ENCODE peak calls at places on chromosome 18, in eight cellular contexts. One of them, this sample, is unnamed.

GRCh38 chr18:63316612-63317555 is 2.7 kb downstream of the BCL2 start:
- DNase-seq in HepG2: no peak
- DNase-seq in NAMALWA: peak; percentile 17
- DNase-seq in fibroblast of pulmonary artery: no peak
- DNase-seq in natural killer cell treated with Interleukin-12 subunit alpha and Interleukin-12 subunit beta and Interleukin-15 and Interleukin-18, amount 100 ng/mL, for 72 hours: no peak
- DNase-seq in stimulated activated CD8-positive, alpha-beta memory T cell treated with anti-CD3 and anti-CD28 coated beads, Interleukin-12 subunit alpha, Interleukin-12 subunit beta, amount 100 ng/mL, for 4 hours: no peak
- DNase-seq in D341Med: no peak
- DNase-seq in RWPE1: no peak
- DNase-seq in this sample: no peak

GRCh38 chr18:71398530-71398929 is 1109.7 kb downstream of the SOCS6 start:
- DNase-seq in HepG2: peak; percentile 1
- DNase-seq in NAMALWA: peak; percentile 22
- DNase-seq in fibroblast of pulmonary artery: peak; percentile 56
- DNase-seq in natural killer cell treated with Interleukin-12 subunit alpha and Interleukin-12 subunit beta and Interleukin-15 and Interleukin-18, amount 100 ng/mL, for 72 hours: no peak
- DNase-seq in stimulated activated CD8-positive, alpha-beta memory T cell treated with anti-CD3 and anti-CD28 coated beads, Interleukin-12 subunit alpha, Interleukin-12 subunit beta, amount 100 ng/mL, for 4 hours: no peak
- DNase-seq in D341Med: no peak
- DNase-seq in RWPE1: no peak
- DNase-seq in this sample: no peak

GRCh38 chr18:67417864-67418523 is 98.5 kb downstream of the DSEL start:
- DNase-seq in HepG2: peak; percentile 23
- DNase-seq in NAMALWA: peak; percentile 22
- DNase-seq in fibroblast of pulmonary artery: peak; percentile 46
- DNase-seq in natural killer cell treated with Interleukin-12 subunit alpha and Interleukin-12 subunit beta and Interleukin-15 and Interleukin-18, amount 100 ng/mL, for 72 hours: no peak
- DNase-seq in stimulated activated CD8-positive, alpha-beta memory T cell treated with anti-CD3 and anti-CD28 coated beads, Interleukin-12 subunit alpha, Interleukin-12 subunit beta, amount 100 ng/mL, for 4 hours: no peak
- DNase-seq in D341Med: no peak
- DNase-seq in RWPE1: peak; percentile 5
- DNase-seq in this sample: peak; percentile 55

GRCh38 chr18:13623871-13624270 is 102.5 kb downstream of the FAM210A start:
- DNase-seq in HepG2: no peak
- DNase-seq in NAMALWA: no peak
- DNase-seq in fibroblast of pulmonary artery: no peak
- DNase-seq in natural killer cell treated with Interleukin-12 subunit alpha and Interleukin-12 subunit beta and Interleukin-15 and Interleukin-18, amount 100 ng/mL, for 72 hours: no peak
- DNase-seq in stimulated activated CD8-positive, alpha-beta memory T cell treated with anti-CD3 and anti-CD28 coated beads, Interleukin-12 subunit alpha, Interleukin-12 subunit beta, amount 100 ng/mL, for 4 hours: no peak
- DNase-seq in D341Med: no peak
- DNase-seq in RWPE1: no peak
- DNase-seq in this sample: no peak

GRCh38 chr18:79552140-79552631 is 127.4 kb upstream of the CTDP1 start:
- DNase-seq in HepG2: no peak
- DNase-seq in NAMALWA: no peak
- DNase-seq in fibroblast of pulmonary artery: no peak
- DNase-seq in natural killer cell treated with Interleukin-12 subunit alpha and Interleukin-12 subunit beta and Interleukin-15 and Interleukin-18, amount 100 ng/mL, for 72 hours: peak; percentile 40
- DNase-seq in stimulated activated CD8-positive, alpha-beta memory T cell treated with anti-CD3 and anti-CD28 coated beads, Interleukin-12 subunit alpha, Interleukin-12 subunit beta, amount 100 ng/mL, for 4 hours: no peak
- DNase-seq in D341Med: no peak
- DNase-seq in RWPE1: no peak
- DNase-seq in this sample: no peak

GRCh38 chr18:12694032-12694431 is 8.5 kb downstream of the CEP76 start:
- DNase-seq in HepG2: peak; percentile 55
- DNase-seq in NAMALWA: no peak
- DNase-seq in fibroblast of pulmonary artery: no peak
- DNase-seq in natural killer cell treated with Interleukin-12 subunit alpha and Interleukin-12 subunit beta and Interleukin-15 and Interleukin-18, amount 100 ng/mL, for 72 hours: no peak
- DNase-seq in stimulated activated CD8-positive, alpha-beta memory T cell treated with anti-CD3 and anti-CD28 coated beads, Interleukin-12 subunit alpha, Interleukin-12 subunit beta, amount 100 ng/mL, for 4 hours: no peak
- DNase-seq in D341Med: no peak
- DNase-seq in RWPE1: no peak
- DNase-seq in this sample: no peak

GRCh38 chr18:36095936-36096519 is 28.7 kb upstream of the RPRD1A start:
- DNase-seq in HepG2: peak; percentile 53
- DNase-seq in NAMALWA: peak; percentile 75
- DNase-seq in fibroblast of pulmonary artery: peak; percentile 89
- DNase-seq in natural killer cell treated with Interleukin-12 subunit alpha and Interleukin-12 subunit beta and Interleukin-15 and Interleukin-18, amount 100 ng/mL, for 72 hours: no peak
- DNase-seq in stimulated activated CD8-positive, alpha-beta memory T cell treated with anti-CD3 and anti-CD28 coated beads, Interleukin-12 subunit alpha, Interleukin-12 subunit beta, amount 100 ng/mL, for 4 hours: no peak
- DNase-seq in D341Med: no peak
- DNase-seq in RWPE1: peak; percentile 17
- DNase-seq in this sample: peak; percentile 46

GRCh38 chr18:13425357-13426095 is 207.0 kb downstream of the LDLRAD4 start:
- DNase-seq in HepG2: no peak
- DNase-seq in NAMALWA: no peak
- DNase-seq in fibroblast of pulmonary artery: no peak
- DNase-seq in natural killer cell treated with Interleukin-12 subunit alpha and Interleukin-12 subunit beta and Interleukin-15 and Interleukin-18, amount 100 ng/mL, for 72 hours: no peak
- DNase-seq in stimulated activated CD8-positive, alpha-beta memory T cell treated with anti-CD3 and anti-CD28 coated beads, Interleukin-12 subunit alpha, Interleukin-12 subunit beta, amount 100 ng/mL, for 4 hours: no peak
- DNase-seq in D341Med: no peak
- DNase-seq in RWPE1: no peak
- DNase-seq in this sample: no peak

GRCh38 chr18:43236921-43237320 is 40.4 kb downstream of the SYT4 start:
- DNase-seq in HepG2: no peak
- DNase-seq in NAMALWA: no peak
- DNase-seq in fibroblast of pulmonary artery: peak; percentile 51
- DNase-seq in natural killer cell treated with Interleukin-12 subunit alpha and Interleukin-12 subunit beta and Interleukin-15 and Interleukin-18, amount 100 ng/mL, for 72 hours: no peak
- DNase-seq in stimulated activated CD8-positive, alpha-beta memory T cell treated with anti-CD3 and anti-CD28 coated beads, Interleukin-12 subunit alpha, Interleukin-12 subunit beta, amount 100 ng/mL, for 4 hours: no peak
- DNase-seq in D341Med: no peak
- DNase-seq in RWPE1: no peak
- DNase-seq in this sample: no peak

GRCh38 chr18:32018331-32019250 is at the start of gene RNF125:
- DNase-seq in HepG2: peak; percentile 5
- DNase-seq in NAMALWA: peak; percentile 84
- DNase-seq in fibroblast of pulmonary artery: peak; percentile 75
- DNase-seq in natural killer cell treated with Interleukin-12 subunit alpha and Interleukin-12 subunit beta and Interleukin-15 and Interleukin-18, amount 100 ng/mL, for 72 hours: peak; percentile 92
- DNase-seq in stimulated activated CD8-positive, alpha-beta memory T cell treated with anti-CD3 and anti-CD28 coated beads, Interleukin-12 subunit alpha, Interleukin-12 subunit beta, amount 100 ng/mL, for 4 hours: peak; percentile 81
- DNase-seq in D341Med: peak; percentile 91
- DNase-seq in RWPE1: peak; percentile 62
- DNase-seq in this sample: peak; percentile 90

GRCh38 chr18:26225022-26225693 is 1.1 kb upstream of the TAF4B start:
- DNase-seq in HepG2: no peak
- DNase-seq in NAMALWA: peak; percentile 54
- DNase-seq in fibroblast of pulmonary artery: no peak
- DNase-seq in natural killer cell treated with Interleukin-12 subunit alpha and Interleukin-12 subunit beta and Interleukin-15 and Interleukin-18, amount 100 ng/mL, for 72 hours: no peak
- DNase-seq in stimulated activated CD8-positive, alpha-beta memory T cell treated with anti-CD3 and anti-CD28 coated beads, Interleukin-12 subunit alpha, Interleukin-12 subunit beta, amount 100 ng/mL, for 4 hours: no peak
- DNase-seq in D341Med: no peak
- DNase-seq in RWPE1: no peak
- DNase-seq in this sample: no peak

GRCh38 chr18:64518191-64518590 is 369.3 kb upstream of the LINC00305 start:
- DNase-seq in HepG2: no peak
- DNase-seq in NAMALWA: no peak
- DNase-seq in fibroblast of pulmonary artery: no peak
- DNase-seq in natural killer cell treated with Interleukin-12 subunit alpha and Interleukin-12 subunit beta and Interleukin-15 and Interleukin-18, amount 100 ng/mL, for 72 hours: no peak
- DNase-seq in stimulated activated CD8-positive, alpha-beta memory T cell treated with anti-CD3 and anti-CD28 coated beads, Interleukin-12 subunit alpha, Interleukin-12 subunit beta, amount 100 ng/mL, for 4 hours: no peak
- DNase-seq in D341Med: no peak
- DNase-seq in RWPE1: no peak
- DNase-seq in this sample: no peak

GRCh38 chr18:48879008-48879431 is 71.7 kb downstream of the SMAD7 start:
- DNase-seq in HepG2: no peak
- DNase-seq in NAMALWA: no peak
- DNase-seq in fibroblast of pulmonary artery: no peak
- DNase-seq in natural killer cell treated with Interleukin-12 subunit alpha and Interleukin-12 subunit beta and Interleukin-15 and Interleukin-18, amount 100 ng/mL, for 72 hours: peak; percentile 44
- DNase-seq in stimulated activated CD8-positive, alpha-beta memory T cell treated with anti-CD3 and anti-CD28 coated beads, Interleukin-12 subunit alpha, Interleukin-12 subunit beta, amount 100 ng/mL, for 4 hours: no peak
- DNase-seq in D341Med: no peak
- DNase-seq in RWPE1: peak; percentile 5
- DNase-seq in this sample: no peak

GRCh38 chr18:65415167-65415566 is 335.6 kb upstream of the CDH7 start:
- DNase-seq in HepG2: no peak
- DNase-seq in NAMALWA: no peak
- DNase-seq in fibroblast of pulmonary artery: no peak
- DNase-seq in natural killer cell treated with Interleukin-12 subunit alpha and Interleukin-12 subunit beta and Interleukin-15 and Interleukin-18, amount 100 ng/mL, for 72 hours: no peak
- DNase-seq in stimulated activated CD8-positive, alpha-beta memory T cell treated with anti-CD3 and anti-CD28 coated beads, Interleukin-12 subunit alpha, Interleukin-12 subunit beta, amount 100 ng/mL, for 4 hours: no peak
- DNase-seq in D341Med: no peak
- DNase-seq in RWPE1: no peak
- DNase-seq in this sample: no peak

GRCh38 chr18:59612461-59612860 is 84.8 kb downstream of the CCBE1 start:
- DNase-seq in HepG2: no peak
- DNase-seq in NAMALWA: no peak
- DNase-seq in fibroblast of pulmonary artery: peak; percentile 21
- DNase-seq in natural killer cell treated with Interleukin-12 subunit alpha and Interleukin-12 subunit beta and Interleukin-15 and Interleukin-18, amount 100 ng/mL, for 72 hours: no peak
- DNase-seq in stimulated activated CD8-positive, alpha-beta memory T cell treated with anti-CD3 and anti-CD28 coated beads, Interleukin-12 subunit alpha, Interleukin-12 subunit beta, amount 100 ng/mL, for 4 hours: no peak
- DNase-seq in D341Med: no peak
- DNase-seq in RWPE1: no peak
- DNase-seq in this sample: no peak

GRCh38 chr18:36043153-36043552 is 24.2 kb downstream of the RPRD1A start:
- DNase-seq in HepG2: no peak
- DNase-seq in NAMALWA: no peak
- DNase-seq in fibroblast of pulmonary artery: no peak
- DNase-seq in natural killer cell treated with Interleukin-12 subunit alpha and Interleukin-12 subunit beta and Interleukin-15 and Interleukin-18, amount 100 ng/mL, for 72 hours: no peak
- DNase-seq in stimulated activated CD8-positive, alpha-beta memory T cell treated with anti-CD3 and anti-CD28 coated beads, Interleukin-12 subunit alpha, Interleukin-12 subunit beta, amount 100 ng/mL, for 4 hours: no peak
- DNase-seq in D341Med: no peak
- DNase-seq in RWPE1: no peak
- DNase-seq in this sample: no peak

GRCh38 chr18:63975632-63976031 is 5.8 kb downstream of the SERPINB8 start:
- DNase-seq in HepG2: no peak
- DNase-seq in NAMALWA: no peak
- DNase-seq in fibroblast of pulmonary artery: no peak
- DNase-seq in natural killer cell treated with Interleukin-12 subunit alpha and Interleukin-12 subunit beta and Interleukin-15 and Interleukin-18, amount 100 ng/mL, for 72 hours: no peak
- DNase-seq in stimulated activated CD8-positive, alpha-beta memory T cell treated with anti-CD3 and anti-CD28 coated beads, Interleukin-12 subunit alpha, Interleukin-12 subunit beta, amount 100 ng/mL, for 4 hours: no peak
- DNase-seq in D341Med: no peak
- DNase-seq in RWPE1: no peak
- DNase-seq in this sample: no peak

GRCh38 chr18:35710581-35710980 is 129.0 kb downstream of the GALNT1 start:
- DNase-seq in HepG2: no peak
- DNase-seq in NAMALWA: no peak
- DNase-seq in fibroblast of pulmonary artery: no peak
- DNase-seq in natural killer cell treated with Interleukin-12 subunit alpha and Interleukin-12 subunit beta and Interleukin-15 and Interleukin-18, amount 100 ng/mL, for 72 hours: no peak
- DNase-seq in stimulated activated CD8-positive, alpha-beta memory T cell treated with anti-CD3 and anti-CD28 coated beads, Interleukin-12 subunit alpha, Interleukin-12 subunit beta, amount 100 ng/mL, for 4 hours: no peak
- DNase-seq in D341Med: no peak
- DNase-seq in RWPE1: no peak
- DNase-seq in this sample: no peak